ENCODE peak calls at places on chromosomes 3 and 15, in four cellular contexts. L is Peyer's patch, F is uterus, M is adrenal gland. O is an unnamed sample.
A peak's percentile ranks its signal among the peaks of the same experiment; 100 is the strongest.

GRCh38 chr3:122533931-122534334 is 19.2 kb upstream of the KPNA1 start:
- DNase-seq in L (no peak), F (no peak), M (peak; percentile 69), O (peak; percentile 73)

GRCh38 chr15:25416693-25417092 is 22.1 kb downstream of the UBE3A start:
- DNase-seq in L (no peak), F (no peak), M (peak; percentile 20), O (no peak)

GRCh38 chr15:43440721-43441281 is 52.2 kb downstream of the TP53BP1 start:
- DNase-seq in L (no peak), M (peak; percentile 74), F (peak; percentile 59), O (no peak)

GRCh38 chr3:122890077-122890484 is 95.2 kb downstream of the SLC49A4 start:
- DNase-seq in M (peak; percentile 31), L (no peak), F (peak; percentile 28), O (no peak)

GRCh38 chr3:16467368-16467767 is 46.1 kb downstream of the RFTN1 start:
- DNase-seq in M (no peak), F (no peak), L (no peak), O (no peak)

GRCh38 chr15:35206060-35206675 is 121.1 kb upstream of the NANOGP8 start:
- DNase-seq in L (no peak), F (no peak), M (no peak), O (no peak)

GRCh38 chr3:82940124-82940523 is 1178.7 kb upstream of the GBE1 start:
- DNase-seq in F (peak; percentile 11), L (peak; percentile 38), M (no peak), O (peak; percentile 46)

GRCh38 chr3:120506828-120507774 is 56.3 kb upstream of the FSTL1 start:
- DNase-seq in F (peak; percentile 60), L (no peak), M (peak; percentile 16), O (no peak)

GRCh38 chr3:120448707-120449650 is 1.8 kb downstream of the FSTL1 start:
- DNase-seq in M (no peak), F (peak; percentile 32), L (no peak), O (peak; percentile 61)

GRCh38 chr3:194130211-194130610 is 5.7 kb upstream of the HES1 start:
- DNase-seq in F (no peak), L (no peak), M (no peak), O (no peak)

GRCh38 chr15:46934851-46935250 is 782.5 kb upstream of the SEMA6D start:
- DNase-seq in M (no peak), L (no peak), F (no peak), O (no peak)

GRCh38 chr15:39281094-39281493 is 299.8 kb upstream of the THBS1 start:
- DNase-seq in M (no peak), L (no peak), F (no peak), O (no peak)

GRCh38 chr15:41512512-41513281 is 930 bp downstream of the LTK start:
- DNase-seq in M (no peak), F (no peak), L (peak; percentile 74), O (no peak)

GRCh38 chr3:10520118-10520517 is 14.7 kb upstream of the ATP2B2 start:
- DNase-seq in M (no peak), L (no peak), F (no peak), O (no peak)

GRCh38 chr15:73323374-73323955 is 45.3 kb downstream of the HCN4 start:
- DNase-seq in F (no peak), L (peak; percentile 26), M (no peak), O (peak; percentile 76)

GRCh38 chr3:191695131-191695814 is 234.3 kb downstream of the PYDC2 start:
- DNase-seq in M (no peak), L (no peak), F (no peak), O (no peak)

GRCh38 chr15:90902996-90903732 is at the start of gene MAN2A2:
- DNase-seq in F (peak; percentile 44), L (peak; percentile 83), M (peak; percentile 68), O (peak; percentile 78)

GRCh38 chr3:113638910-113639309 is 57.5 kb downstream of the USF3 start:
- DNase-seq in L (no peak), M (no peak), F (no peak), O (no peak)

GRCh38 chr15:81301815-81302399 is 22.0 kb downstream of the STARD5 start:
- DNase-seq in M (no peak), F (no peak), L (peak; percentile 15), O (peak; percentile 16)

GRCh38 chr3:108223928-108224327 is 1.7 kb upstream of the IFT57 start:
- DNase-seq in F (no peak), L (no peak), M (no peak), O (no peak)

GRCh38 chr3:17179381-17180205 is 294.8 kb downstream of the PLCL2 start:
- DNase-seq in L (no peak), M (no peak), F (no peak), O (no peak)

GRCh38 chr3:14549256-14549931 is 9.3 kb upstream of the GRIP2 start:
- DNase-seq in L (no peak), F (no peak), M (no peak), O (no peak)

GRCh38 chr3:189909139-189909538 is 211.6 kb downstream of the P3H2 start:
- DNase-seq in F (no peak), L (no peak), M (no peak), O (no peak)

GRCh38 chr3:126537116-126537729 is 13.3 kb downstream of the CHST13 start:
- DNase-seq in M (peak; percentile 7), F (no peak), L (peak; percentile 23), O (peak; percentile 49)

GRCh38 chr3:128289534-128289933 is 136.3 kb downstream of the EEFSEC start:
- DNase-seq in L (no peak), F (no peak), M (no peak), O (no peak)

GRCh38 chr3:126999383-126999782 is 16.5 kb downstream of the PLXNA1 start:
- DNase-seq in L (no peak), M (no peak), F (no peak), O (no peak)

GRCh38 chr15:27564656-27565055 is 534.5 kb downstream of the OCA2 start:
- DNase-seq in L (no peak), F (no peak), M (no peak), O (no peak)

GRCh38 chr3:189041482-189042090 is 130.2 kb upstream of the TPRG1 start:
- DNase-seq in M (peak; percentile 42), F (peak; percentile 31), L (peak; percentile 49), O (no peak)

GRCh38 chr15:94631608-94632007 is 400.2 kb downstream of the MCTP2 start:
- DNase-seq in L (no peak), M (no peak), F (no peak), O (no peak)

GRCh38 chr3:142118911-142119310 is 30.4 kb downstream of the TFDP2 start:
- DNase-seq in L (no peak), M (no peak), F (no peak), O (no peak)

GRCh38 chr3:66493464-66494099 is 7.2 kb downstream of the LRIG1 start:
- DNase-seq in F (no peak), M (no peak), L (no peak), O (no peak)
- H3K27ac ChIP-seq in F (no peak overlapping the region), M (no peak overlapping the region), L (peak overlapping the region; percentile 37), O (no peak overlapping the region)

DNA sequence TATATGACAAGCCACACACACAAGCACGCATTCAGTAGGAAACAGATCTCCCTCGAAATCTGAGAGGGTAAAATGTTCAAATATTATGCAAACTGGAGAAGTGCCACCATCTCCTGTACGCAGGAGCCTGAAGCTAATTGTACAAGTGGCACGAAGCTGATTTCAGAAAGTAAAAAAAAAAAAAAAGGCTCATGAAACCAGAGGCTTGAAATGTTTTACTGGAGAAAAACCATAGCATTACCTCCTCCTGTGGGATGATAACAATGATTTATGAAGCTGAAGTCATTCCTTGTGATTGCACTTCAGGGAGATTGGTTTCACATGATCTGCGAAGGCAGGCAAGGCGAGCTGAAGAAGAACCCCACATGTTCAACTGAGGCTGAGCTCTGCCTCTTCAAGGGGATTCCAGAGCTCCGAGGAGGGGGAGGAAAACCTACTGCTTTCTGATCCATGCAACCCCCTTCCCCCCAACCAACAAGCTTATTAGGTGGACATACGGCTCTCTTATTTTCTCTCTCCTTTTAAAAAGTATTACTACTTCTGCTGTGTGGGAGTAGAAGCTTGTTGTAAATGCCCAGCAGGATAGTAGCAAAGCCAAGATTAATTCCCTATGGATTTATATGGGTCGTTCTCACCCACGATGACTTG is 101.1 kb downstream of the GREM1 start:
- DNase-seq in M (no peak), F (peak; percentile 38), L (no peak), O (no peak)
- H3K27ac ChIP-seq in M (no peak overlapping the region), F (peak overlapping the region; percentile 60), L (no peak overlapping the region), O (peak overlapping the region; percentile 10)

DNA sequence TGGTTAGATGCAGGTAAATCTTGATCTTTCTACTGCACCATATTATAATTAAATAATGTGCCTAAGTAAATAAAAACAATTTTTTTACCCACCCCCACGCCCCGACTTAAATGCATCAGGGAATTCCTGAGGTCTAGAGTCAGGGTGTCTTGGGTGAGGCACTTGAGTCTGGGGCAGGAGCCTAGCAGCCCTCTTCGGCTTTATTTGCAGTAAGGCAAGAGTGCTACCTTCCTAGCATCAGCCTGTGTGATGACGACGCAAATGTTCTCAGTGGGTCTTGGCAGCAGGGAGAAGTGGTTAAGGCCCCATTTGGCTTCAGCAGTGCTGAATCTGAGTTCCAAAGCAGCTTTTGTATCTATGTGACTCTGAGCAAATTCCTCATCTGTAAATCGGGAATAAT is 88.7 kb downstream of the POLR2M start:
- DNase-seq in F (no peak), L (no peak), M (no peak), O (no peak)
- H3K27ac ChIP-seq in F (no peak overlapping the region), L (no peak overlapping the region), M (no peak overlapping the region), O (no peak overlapping the region)

GRCh38 chr3:71515640-71516383 is 67.7 kb downstream of the FOXP1 start:
- DNase-seq in L (no peak), M (no peak), F (no peak), O (no peak)
- H3K27ac ChIP-seq in L (peak overlapping the region; percentile 21), M (no peak overlapping the region), F (peak overlapping the region; percentile 60), O (peak overlapping the region; percentile 99)

DNA sequence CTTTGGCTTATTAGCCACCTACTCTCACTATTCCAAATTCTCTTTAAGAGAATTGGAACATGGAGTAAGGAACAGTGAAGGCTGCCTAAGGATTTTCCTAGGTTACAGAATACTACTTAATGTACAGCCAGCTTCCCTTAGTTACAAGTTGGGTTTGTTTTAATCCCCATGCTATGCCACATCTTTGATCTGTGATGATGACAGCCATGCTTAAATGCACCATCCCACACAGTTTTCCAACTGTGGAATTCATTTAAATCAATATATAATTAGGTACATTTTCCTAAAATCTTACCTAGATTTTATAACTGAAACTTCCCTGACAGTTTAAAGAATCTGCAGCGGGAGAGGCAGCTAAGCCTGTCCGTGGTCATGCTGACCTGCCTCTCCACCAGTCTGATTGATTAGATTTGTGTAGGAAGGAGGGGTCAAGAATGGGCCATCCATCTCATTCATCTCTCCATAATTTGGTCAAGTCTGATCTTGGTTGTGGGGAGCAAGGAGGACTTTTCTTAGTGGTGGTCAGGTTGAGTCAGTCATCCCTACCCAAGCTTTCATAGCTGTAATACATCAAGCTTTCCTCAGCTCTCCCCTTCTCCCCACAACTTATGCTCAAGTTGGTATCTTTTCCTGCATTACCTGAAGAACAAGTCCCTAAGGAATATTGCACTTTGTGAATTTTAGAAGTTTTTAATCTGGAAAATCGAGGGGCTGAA is 37.1 kb downstream of the RIOX2 start:
- DNase-seq in F (no peak), L (no peak), M (no peak), O (no peak)
- H3K27ac ChIP-seq in F (no peak overlapping the region), L (no peak overlapping the region), M (no peak overlapping the region), O (no peak overlapping the region)